ENCODE peak calls at places on chromosomes 16 and 17, in seven cellular contexts. Y, L, X, V, G, O and D are unnamed samples.

GRCh38 chr17:61816538-61816937 is 46.8 kb downstream of the BRIP1 start:
- DNase-seq in O (no peak), X (no peak), G (no peak), L (no peak), V (no peak), Y (no peak), D (no peak)

GRCh38 chr17:82710499-82711232 is 5.8 kb upstream of the FN3KRP start:
- DNase-seq in V (no peak), O (no peak), G (no peak), X (no peak), Y (no peak), L (no peak), D (no peak)

GRCh38 chr17:16075949-16076348 is 76.3 kb downstream of the TTC19 start:
- DNase-seq in L (no peak), O (no peak), X (no peak), V (no peak), G (no peak), Y (no peak), D (no peak)

GRCh38 chr17:62627904-62628603 is 584 bp downstream of the MRC2 start:
- DNase-seq in G (peak; percentile 52), X (peak; percentile 52), L (peak; percentile 28), O (peak; percentile 83), V (peak; percentile 63), Y (peak; percentile 69), D (peak; percentile 34)

GRCh38 chr16:55136356-55136755 is 187.6 kb upstream of the IRX6 start:
- DNase-seq in L (no peak), Y (no peak), V (no peak), X (no peak), G (no peak), O (no peak), D (no peak)

GRCh38 chr16:55209626-55210025 is 114.4 kb upstream of the IRX6 start:
- DNase-seq in G (no peak), V (no peak), O (no peak), X (no peak), L (no peak), Y (no peak), D (no peak)

GRCh38 chr16:50234771-50235556 is 31.4 kb upstream of the ADCY7 start:
- DNase-seq in X (no peak), Y (no peak), O (no peak), V (no peak), G (peak; percentile 64), L (no peak), D (no peak)

GRCh38 chr16:68289621-68290329 is 21.0 kb downstream of the SLC7A6OS start:
- DNase-seq in X (peak; percentile 69), G (no peak), Y (no peak), O (no peak), V (no peak), L (no peak), D (no peak)

GRCh38 chr17:33398386-33398785 is 105.3 kb upstream of the ASIC2 start:
- DNase-seq in Y (no peak), G (no peak), O (no peak), X (no peak), L (no peak), V (no peak), D (no peak)

GRCh38 chr17:46046957-46047356 is 47.9 kb downstream of the STH start:
- DNase-seq in Y (peak; percentile 35), X (no peak), G (no peak), V (no peak), O (no peak), L (no peak), D (no peak)

GRCh38 chr17:70859829-70860228 is 690.5 kb downstream of the KCNJ2 start:
- DNase-seq in X (no peak), Y (no peak), G (peak; percentile 51), O (no peak), L (no peak), V (no peak), D (no peak)

GRCh38 chr17:33178641-33179040 is 114.5 kb downstream of the ASIC2 start:
- DNase-seq in X (no peak), Y (no peak), V (no peak), L (no peak), O (no peak), G (no peak), D (no peak)

DNA sequence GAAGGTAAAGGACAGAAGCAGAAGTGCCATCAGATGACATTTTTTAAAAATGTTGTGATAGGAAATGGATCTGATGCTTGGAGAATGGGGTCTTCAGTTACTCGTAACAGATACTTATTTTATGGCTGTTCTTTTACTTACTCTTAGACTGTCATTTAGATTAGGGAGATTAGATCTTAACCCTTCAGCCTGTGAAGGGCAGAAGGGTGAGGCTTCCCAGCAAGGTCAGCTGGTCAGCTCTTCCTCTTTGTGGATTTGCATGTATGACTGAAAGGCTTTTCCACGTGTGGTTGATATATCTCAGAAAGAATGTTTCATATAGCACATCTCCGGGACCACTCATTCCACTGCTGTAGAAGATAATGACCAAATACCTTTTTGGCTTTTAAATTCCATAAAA is 27.4 kb downstream of the GRB7 start:
- DNase-seq in G (no peak), O (no peak), X (no peak), Y (no peak), V (no peak), L (no peak), D (no peak)
- TF ChIP-seq CTCF in G (no peak), O (no peak), X (no peak), Y (no peak), V (no peak), L (no peak), D (no peak)

DNA sequence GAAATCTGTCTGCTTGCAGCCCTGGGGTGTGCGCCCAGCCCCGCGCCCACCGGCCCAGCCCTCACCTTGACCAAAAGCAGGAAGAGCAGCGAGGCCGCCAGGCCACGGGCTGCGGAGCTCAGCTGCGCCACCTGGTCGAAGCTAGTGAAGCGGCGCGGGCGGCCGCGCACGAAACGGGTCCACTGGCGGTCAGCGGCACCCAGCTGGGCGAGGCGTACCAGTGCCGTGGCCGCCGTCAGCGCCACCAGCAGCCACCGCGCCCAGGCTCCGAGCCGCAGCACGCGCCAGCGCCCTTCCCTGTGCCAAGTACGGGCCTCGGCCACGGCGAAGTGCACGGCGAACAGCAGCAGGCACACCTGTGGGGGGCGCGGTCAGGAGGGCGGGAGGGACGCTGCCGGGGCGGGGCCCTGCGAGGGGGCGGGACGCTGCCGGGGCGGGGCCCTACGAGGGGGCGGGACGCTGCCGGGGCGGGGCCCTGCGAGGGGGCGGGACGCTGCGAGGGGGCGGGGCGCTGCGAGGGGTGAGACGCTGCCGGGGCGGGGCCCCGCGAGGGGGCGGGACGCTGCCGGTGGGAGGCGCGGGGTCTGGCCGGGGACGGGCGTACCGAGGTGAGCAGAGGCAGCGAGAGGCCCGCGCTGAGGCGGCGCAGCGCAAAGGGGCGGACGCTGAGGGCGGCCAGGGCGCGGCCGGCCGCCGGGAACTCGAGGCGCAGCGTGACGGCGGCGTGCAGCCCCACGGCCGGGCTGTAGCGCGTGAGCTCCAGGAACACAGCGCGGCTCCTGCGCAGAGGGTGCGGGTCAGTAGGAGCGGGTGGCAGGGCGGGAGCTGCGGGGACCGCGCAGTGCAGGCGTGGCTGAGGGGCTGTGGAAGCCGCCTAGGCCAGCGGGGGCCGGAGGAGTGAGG is 43.3 kb downstream of the TSC2 start:
- DNase-seq in X (no peak), L (no peak), O (no peak), G (peak; percentile 52), Y (no peak), V (peak; percentile 87), D (peak; percentile 60)
- TF ChIP-seq CTCF in X (no peak), L (no peak), O (no peak), G (peak; percentile 54), Y (no peak), V (peak; percentile 42), D (peak; percentile 27)

GRCh38 chr17:79182176-79183160 is 107.8 kb downstream of the ENGASE start:
- DNase-seq in Y (no peak), V (no peak), X (no peak), G (no peak), O (no peak), L (no peak), D (no peak)

GRCh38 chr17:79186406-79186805 is 111.8 kb downstream of the ENGASE start:
- DNase-seq in V (no peak), L (no peak), Y (no peak), X (no peak), G (no peak), O (no peak), D (no peak)

GRCh38 chr17:79185671-79186070 is 111.0 kb downstream of the ENGASE start:
- DNase-seq in Y (no peak), O (no peak), G (no peak), V (no peak), X (no peak), L (no peak), D (no peak)

GRCh38 chr17:79180358-79181005 is 105.9 kb downstream of the ENGASE start:
- DNase-seq in X (no peak), L (no peak), Y (no peak), V (no peak), G (no peak), O (no peak), D (no peak)

DNA sequence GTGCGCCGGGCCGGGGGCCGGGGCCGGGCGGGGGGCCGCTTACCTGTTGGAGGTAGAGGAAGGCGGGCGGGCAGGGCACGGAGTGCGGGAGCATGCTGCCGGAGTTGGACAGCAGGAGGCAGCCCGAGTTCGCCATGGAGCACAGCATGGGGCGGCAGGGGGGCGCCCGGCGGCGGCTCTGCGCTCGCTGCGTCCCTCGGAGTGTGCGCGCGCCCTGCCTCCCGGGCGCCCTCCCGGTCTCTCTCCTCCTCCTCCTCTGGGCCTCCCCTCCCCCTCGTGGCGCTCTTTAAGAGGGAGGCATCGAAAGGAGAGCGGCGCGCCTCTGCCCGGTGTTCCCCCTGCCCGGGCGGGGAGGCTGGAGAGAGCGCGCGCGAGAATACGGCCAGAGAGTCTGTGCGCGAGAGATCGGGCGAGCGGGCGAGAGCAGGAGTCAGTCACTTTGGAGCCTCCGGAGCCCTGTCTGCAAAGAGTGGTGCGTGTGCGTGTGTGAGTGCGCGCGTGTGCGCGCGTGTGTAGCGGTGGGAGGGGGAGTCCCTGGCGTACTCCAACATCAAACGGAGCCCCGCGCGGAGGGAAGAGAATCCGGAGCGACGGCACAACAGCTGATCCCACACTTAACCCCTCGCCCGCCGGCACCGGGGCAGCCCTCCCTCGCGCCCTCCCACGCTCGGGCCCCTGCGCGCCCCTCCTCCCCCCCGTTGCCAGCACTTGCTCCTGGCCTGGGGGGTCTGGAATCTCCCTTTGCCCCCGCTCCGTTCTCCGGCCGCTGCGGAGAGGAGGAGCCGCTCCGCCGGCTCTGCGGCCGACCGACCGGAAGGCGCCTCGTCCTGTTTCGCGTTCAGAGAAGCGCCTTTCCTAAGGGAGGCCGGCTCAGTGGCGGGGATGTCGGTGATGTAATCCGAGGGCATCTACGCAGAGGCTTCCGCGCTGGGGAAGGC is 108.9 kb downstream of the ENGASE start:
- DNase-seq in X (peak; percentile 20), L (peak; percentile 48), O (no peak), Y (no peak), V (no peak), G (peak; percentile 39), D (no peak)
- TF ChIP-seq CTCF in X (no peak), L (no peak), O (no peak), Y (no peak), V (no peak), G (no peak), D (no peak)

DNA sequence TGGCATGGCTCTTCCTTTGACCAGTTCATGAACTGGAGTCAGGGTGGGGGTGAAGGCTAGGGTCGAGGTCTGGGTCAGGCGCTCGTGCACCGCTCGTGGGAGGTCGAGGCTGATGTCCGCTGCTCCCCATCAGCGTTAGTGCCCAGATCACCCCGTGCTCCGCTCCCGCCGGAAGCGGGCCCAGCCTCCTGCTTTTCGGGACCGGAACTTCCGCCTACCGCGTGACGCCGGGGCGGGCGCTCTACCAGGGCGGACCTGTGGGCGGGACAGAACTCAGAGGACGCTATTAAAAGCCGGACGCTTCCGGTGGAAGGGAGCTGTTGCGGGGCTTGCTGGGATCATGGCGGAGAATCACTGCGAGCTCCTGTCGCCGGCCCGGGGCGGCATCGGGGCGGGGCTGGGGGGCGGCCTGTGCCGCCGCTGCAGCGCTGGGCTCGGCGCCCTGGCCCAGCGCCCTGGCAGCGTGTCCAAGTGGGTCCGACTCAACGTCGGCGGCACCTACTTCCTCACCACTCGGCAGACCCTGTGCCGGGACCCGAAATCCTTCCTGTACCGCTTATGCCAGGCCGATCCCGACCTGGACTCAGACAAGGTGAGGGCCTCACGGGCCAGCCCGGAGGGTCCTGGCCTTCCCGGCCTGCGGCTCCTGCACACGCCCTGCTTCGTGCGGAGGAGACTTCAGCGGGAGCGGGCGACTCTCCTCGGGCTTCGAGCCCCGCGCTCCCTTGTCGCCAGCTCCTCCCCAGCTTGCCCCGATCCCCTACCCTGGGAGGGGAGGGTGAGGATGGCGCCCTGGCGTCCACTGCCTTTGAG is at the start of gene KCTD5:
- DNase-seq in X (peak; percentile 95), Y (peak; percentile 86), V (peak; percentile 97), L (peak; percentile 99), G (peak; percentile 87), O (peak; percentile 97), D (peak; percentile 92)
- TF ChIP-seq CTCF in X (no peak), Y (no peak), V (no peak), L (peak; percentile 52), G (no peak), O (no peak), D (no peak)